ENCODE peak calls at places on chromosomes 4 and X, in ten cellular contexts. N is OCI-LY7; E is left colon; Q is ascending aorta; L is activated CD8-positive, alpha-beta T cell treated with anti-CD3 and anti-CD28 coated beads, Interleukin-2, amount 10 ng/mL, durations not matched to agents 7 days and 5 days; Z is mesendoderm; G is Ammon's horn; I is activated T-cell treated with anti-CD3 and anti-CD28 coated beads for 48 hours; D is HEK293T; H is stimulated activated CD4-positive, alpha-beta T cell treated with anti-CD3 and anti-CD28 coated beads, TNF-alpha, amount 100 ng/mL, for 24 hours. B is an unnamed sample.

GRCh38 chr4:67236793-67237192 is 308.5 kb downstream of the CENPC start:
- DNase-seq in E (no peak), D (peak; percentile 6), N (no peak), H (no peak), Q (no peak), I (no peak), G (no peak), Z (peak; percentile 13), L (no peak), B (no peak)

GRCh38 chr4:123477804-123478209 is 81.2 kb downstream of the SPRY1 start:
- DNase-seq in D (no peak), N (peak; percentile 70), Z (no peak), Q (peak; percentile 75), I (peak; percentile 27), H (peak; percentile 33), L (peak; percentile 91), E (no peak), G (no peak), B (peak; percentile 40)

GRCh38 chr4:17780461-17781071 is 855 bp downstream of the FAM184B start:
- DNase-seq in Z (peak; percentile 19), D (no peak), H (no peak), N (no peak), E (no peak), G (peak; percentile 56), Q (no peak), L (no peak), I (no peak), B (no peak)

GRCh38 chr4:42280327-42281095 is 116.8 kb upstream of the SHISA3 start:
- DNase-seq in D (peak; percentile 47), N (peak; percentile 53), I (no peak), Q (no peak), G (no peak), H (no peak), Z (peak; percentile 44), E (no peak), L (peak; percentile 41), B (no peak)

GRCh38 chrX:150546711-150547153 is 21.7 kb upstream of the MTM1 start:
- DNase-seq in Q (no peak), L (peak; percentile 64), H (no peak), N (no peak), E (no peak), I (no peak), Z (no peak), G (no peak), D (no peak), B (no peak)

GRCh38 chr4:81919810-81920209 is 448.1 kb upstream of the RASGEF1B start:
- DNase-seq in G (no peak), D (no peak), N (no peak), H (no peak), E (no peak), Z (peak; percentile 35), L (no peak), I (no peak), Q (no peak), B (no peak)

GRCh38 chr4:2915789-2916188 is 47.4 kb downstream of the NOP14 start:
- DNase-seq in N (no peak), Q (peak; percentile 25), L (no peak), G (no peak), E (no peak), I (no peak), D (no peak), H (no peak), Z (no peak), B (no peak)

GRCh38 chrX:12441376-12442128 is 303.3 kb downstream of the FRMPD4 start:
- DNase-seq in H (no peak), E (no peak), G (no peak), Q (no peak), D (no peak), L (no peak), N (no peak), I (no peak), Z (no peak), B (no peak)

GRCh38 chr4:56414135-56414675 is 21.2 kb downstream of the PPAT start:
- DNase-seq in D (no peak), L (no peak), Z (peak; percentile 28), N (no peak), E (no peak), H (no peak), I (no peak), Q (no peak), G (no peak), B (no peak)

GRCh38 chrX:3811331-3812311 is 98.2 kb upstream of the PRKX start:
- DNase-seq in L (peak; percentile 66), I (peak; percentile 12), H (no peak), N (peak; percentile 58), Z (no peak), E (peak; percentile 38), D (peak; percentile 42), Q (no peak), G (peak; percentile 77), B (no peak)

GRCh38 chrX:41084360-41085104 is 713 bp upstream of the USP9X start:
- DNase-seq in L (peak; percentile 96), G (peak; percentile 95), Q (peak; percentile 99), E (peak; percentile 99), I (peak; percentile 87), N (peak; percentile 91), D (peak; percentile 87), Z (peak; percentile 97), H (peak; percentile 91), B (peak; percentile 100)

GRCh38 chrX:138485767-138486166 is 225.8 kb downstream of the FGF13 start:
- DNase-seq in I (no peak), L (no peak), E (no peak), H (no peak), G (no peak), Q (no peak), D (no peak), N (no peak), Z (peak; percentile 43), B (no peak)

GRCh38 chr4:20318899-20319291 is 67.2 kb downstream of the SLIT2 start:
- DNase-seq in H (no peak), N (no peak), L (no peak), E (no peak), G (no peak), Q (no peak), D (no peak), I (no peak), Z (no peak), B (no peak)

GRCh38 chr4:163484906-163485305 is 9.6 kb upstream of the TMA16 start:
- DNase-seq in L (peak; percentile 75), H (peak; percentile 39), Z (peak; percentile 78), N (peak; percentile 77), D (peak; percentile 51), E (peak; percentile 58), I (peak; percentile 18), Q (no peak), G (peak; percentile 74), B (peak; percentile 7)

GRCh38 chr4:94508841-94509240 is 57.1 kb downstream of the PDLIM5 start:
- DNase-seq in H (no peak), I (no peak), E (no peak), N (no peak), D (no peak), Z (no peak), Q (no peak), L (no peak), G (no peak), B (no peak)

GRCh38 chr4:53900275-53900649 is 164.1 kb downstream of the CHIC2 start:
- DNase-seq in E (no peak), H (no peak), Z (no peak), N (no peak), G (no peak), L (no peak), Q (no peak), D (no peak), I (no peak), B (no peak)